ENCODE peak calls at places on chromosome 17, in ten cellular contexts. Y is CD8-positive, alpha-beta memory T cell; T is mammary epithelial cell; H is body of pancreas; W is thyroid gland; N is naive thymus-derived CD4-positive, alpha-beta T cell; E is fibroblast of lung; S is mucosa of descending colon; G is CD4-positive, CD25-positive, alpha-beta regulatory T cell; U is Peyer's patch. M is an unnamed sample. For H3K4me1, the result is how much of the 10 kb centered on the place peaks cover.

GRCh38 chr17:32910769-32911168 is 17.2 kb upstream of the TMEM98 start:
- DNase-seq in Y (no peak), T (no peak), H (no peak), W (no peak), N (no peak), E (no peak), S (peak), G (no peak), U (no peak), M (no peak)

GRCh38 chr17:5893741-5894140 is 176.4 kb upstream of the WSCD1 start:
- DNase-seq in Y (no peak), T (no peak), H (no peak), W (no peak), N (no peak), E (no peak), S (no peak), G (no peak), U (no peak), M (no peak)

GRCh38 chr17:64385187-64386083 is 5.2 kb downstream of the PECAM1 start:
- DNase-seq in Y (peak), T (peak), H (no peak), W (peak), N (no peak), E (peak), S (no peak), G (no peak), U (no peak), M (peak)

GRCh38 chr17:64054304-64054703 is 33.9 kb upstream of the ICAM2 start:
- DNase-seq in Y (no peak), T (no peak), H (no peak), W (no peak), N (no peak), E (no peak), S (no peak), G (no peak), U (no peak), M (no peak)

GRCh38 chr17:46822388-46822921 is 4.0 kb upstream of the WNT3 start:
- DNase-seq in Y (no peak), T (no peak), H (peak), W (no peak), N (no peak), E (no peak), S (peak), G (no peak), U (no peak), M (no peak)

GRCh38 chr17:71846561-71846960 is 274.3 kb upstream of the SOX9 start:
- DNase-seq in Y (no peak), T (no peak), H (no peak), W (no peak), N (no peak), E (no peak), S (no peak), G (no peak), U (no peak), M (no peak)

GRCh38 chr17:47808036-47808829 is 13.4 kb downstream of the OSBPL7 start:
- DNase-seq in Y (no peak), T (no peak), H (no peak), W (no peak), N (no peak), E (no peak), S (no peak), G (no peak), U (no peak), M (no peak)

GRCh38 chr17:57697197-57697596 is 47.9 kb downstream of the CCDC182 start:
- DNase-seq in Y (no peak), T (no peak), H (no peak), W (no peak), N (no peak), E (no peak), S (no peak), G (no peak), U (no peak), M (no peak)

GRCh38 chr17:9284884-9285283 is 263.6 kb downstream of the NTN1 start:
- DNase-seq in Y (no peak), T (no peak), H (no peak), W (no peak), N (no peak), E (no peak), S (no peak), G (no peak), U (no peak), M (no peak)

GRCh38 chr17:66200685-66201092 is 8.8 kb upstream of the CEP112 start:
- DNase-seq in Y (no peak), T (peak), H (peak), W (peak), N (no peak), E (peak), S (peak), G (peak), U (peak), M (peak)

GRCh38 chr17:78358538-78359215 is 1.2 kb downstream of the SOCS3 start:
- DNase-seq in Y (no peak), T (peak), H (no peak), W (peak), N (peak), E (peak), S (peak), G (no peak), U (peak), M (no peak)

GRCh38 chr17:8799001-8799850 is at the start of gene MFSD6L:
- DNase-seq in Y (no peak), T (peak), H (peak), W (peak), N (no peak), E (no peak), S (peak), G (no peak), U (no peak), M (no peak)

GRCh38 chr17:46943511-46944393 is 20.8 kb downstream of the GOSR2 start:
- DNase-seq in Y (no peak), T (no peak), H (peak), W (peak), N (no peak), E (peak), S (no peak), G (no peak), U (no peak), M (peak)

GRCh38 chr17:17363638-17364337 is 60.6 kb downstream of the NT5M start:
- DNase-seq in Y (peak), T (no peak), H (no peak), W (no peak), N (no peak), E (no peak), S (peak), G (peak), U (no peak), M (no peak)

GRCh38 chr17:50946891-50947843 is 81.0 kb upstream of the TOB1 start:
- DNase-seq in Y (no peak), T (no peak), H (peak), W (no peak), N (no peak), E (no peak), S (no peak), G (no peak), U (no peak), M (no peak)

GRCh38 chr17:9899280-9900018 is 5.6 kb downstream of the RCVRN start:
- DNase-seq in Y (no peak), T (no peak), H (peak), W (peak), N (no peak), E (no peak), S (no peak), G (no peak), U (no peak), M (no peak)

GRCh38 chr17:48333034-48333491 is 97.0 kb downstream of the SKAP1 start:
- DNase-seq in Y (no peak), T (peak), H (no peak), W (no peak), N (no peak), E (peak), S (no peak), G (no peak), U (no peak), M (peak)

GRCh38 chr17:652310-652709 is 62.3 kb downstream of the VPS53 start:
- DNase-seq in Y (no peak), T (no peak), H (peak), W (peak), N (no peak), E (no peak), S (peak), G (no peak), U (no peak), M (no peak)

GRCh38 chr17:77606865-77607210 is 351.7 kb upstream of the TNRC6C start:
- DNase-seq in Y (no peak), T (no peak), H (no peak), W (no peak), N (no peak), E (no peak), S (peak), G (no peak), U (no peak), M (no peak)

GRCh38 chr17:50481648-50482047 is 3.0 kb downstream of the RSAD1 start:
- DNase-seq in Y (no peak), T (no peak), H (no peak), W (no peak), N (no peak), E (no peak), S (no peak), G (no peak), U (no peak), M (no peak)

GRCh38 chr17:50177983-50178834 is 12.4 kb downstream of the SGCA start:
- DNase-seq in Y (peak), T (peak), H (peak), W (peak), N (peak), E (peak), S (peak), G (peak), U (peak), M (peak)

GRCh38 chr17:40028595-40028994 is 13.4 kb downstream of the CSF3 start:
- DNase-seq in Y (no peak), T (no peak), H (no peak), W (no peak), N (no peak), E (no peak), S (no peak), G (no peak), U (no peak), M (no peak)

GRCh38 chr17:40025991-40026815 is 11.0 kb downstream of the CSF3 start:
- DNase-seq in Y (no peak), T (peak), H (no peak), W (peak), N (no peak), E (no peak), S (no peak), G (peak), U (no peak), M (peak)

GRCh38 chr17:40025559-40025958 is 10.3 kb downstream of the CSF3 start:
- DNase-seq in Y (no peak), T (no peak), H (no peak), W (peak), N (no peak), E (no peak), S (no peak), G (no peak), U (no peak), M (no peak)

GRCh38 chr17:40027614-40028012 is 12.4 kb downstream of the CSF3 start:
- DNase-seq in Y (no peak), T (no peak), H (no peak), W (no peak), N (no peak), E (no peak), S (no peak), G (no peak), U (no peak), M (no peak)

GRCh38 chr17:40026816-40027613 is 11.8 kb downstream of the CSF3 start:
- DNase-seq in Y (peak), T (peak), H (peak), W (peak), N (peak), E (peak), S (peak), G (peak), U (peak), M (peak)
- H3K4me1 ChIP-seq in Y (under half), T (half or more), H (under half), W (half or more), N (under half), E (under half), S (under half), G (under half), U (under half), M (half or more)

DNA sequence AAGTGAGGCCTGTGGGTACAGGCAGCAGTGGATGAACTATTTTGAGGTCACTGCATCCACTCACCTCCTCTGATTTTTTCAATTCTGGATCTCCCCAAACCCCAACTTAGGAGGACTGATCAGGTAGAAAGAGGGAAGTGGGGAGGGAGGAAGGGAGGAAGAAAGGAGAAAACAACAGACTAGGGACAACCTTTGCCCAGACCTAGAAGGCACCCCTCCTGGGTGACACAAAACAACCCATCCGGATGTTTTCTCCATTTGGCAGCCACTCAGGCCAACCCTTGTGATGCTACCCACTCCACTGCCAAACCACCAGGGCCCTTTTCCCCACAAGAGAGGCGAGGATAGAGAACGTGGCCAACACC is 2.7 kb downstream of the ORMDL3 start:
- DNase-seq in Y (no peak), T (no peak), H (no peak), W (no peak), N (no peak), E (no peak), S (no peak), G (no peak), U (no peak), M (no peak)
- H3K4me3 ChIP-seq in Y (peak), T (no peak), H (no peak), W (no peak), N (peak), E (no peak), S (no peak), G (peak), U (no peak), M (no peak)

DNA sequence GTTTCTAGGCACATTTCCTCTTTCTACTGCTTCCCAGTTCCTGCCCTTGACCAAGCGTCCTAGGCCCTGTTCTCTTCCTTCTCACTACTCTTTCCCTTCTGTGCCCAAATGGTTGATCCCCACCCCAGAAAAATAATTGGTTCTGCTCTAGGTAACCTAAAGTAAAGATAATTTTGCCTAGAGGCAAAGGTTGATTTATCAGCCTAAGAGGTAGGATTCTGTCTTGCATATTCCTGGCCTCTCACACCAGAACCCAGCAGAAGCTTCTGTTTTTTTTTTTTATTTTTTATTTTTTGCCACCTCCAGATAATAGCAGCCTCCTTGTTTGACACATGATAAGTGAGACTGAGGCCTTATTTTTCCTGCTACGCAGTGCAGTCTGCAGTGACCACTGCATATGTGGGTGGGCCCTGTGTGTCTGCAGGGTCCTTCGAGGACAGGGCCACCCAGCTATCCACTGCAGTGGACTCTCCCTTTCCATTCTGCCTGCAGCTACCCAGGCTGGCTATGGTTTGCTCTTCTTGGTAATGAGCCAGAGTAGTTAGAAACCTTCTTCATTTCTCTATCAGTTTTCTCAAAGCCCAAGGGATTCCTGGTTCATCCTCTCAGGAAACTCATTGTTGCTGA is 711 bp downstream of the PIPOX start:
- DNase-seq in Y (no peak), T (no peak), H (no peak), W (no peak), N (no peak), E (no peak), S (no peak), G (no peak), U (no peak), M (no peak)
- H3K4me1 ChIP-seq in Y (under half), T (under half), H (under half), W (under half), N (under half), E (under half), S (under half), G (under half), U (under half), M (under half)

GRCh38 chr17:81156866-81157805 is 8.2 kb upstream of the PVALEF start:
- DNase-seq in Y (no peak), T (no peak), H (no peak), W (no peak), N (no peak), E (no peak), S (no peak), G (no peak), U (no peak), M (no peak)

GRCh38 chr17:81160306-81160705 is 5.0 kb upstream of the PVALEF start:
- DNase-seq in Y (no peak), T (no peak), H (peak), W (no peak), N (no peak), E (no peak), S (no peak), G (no peak), U (no peak), M (no peak)

GRCh38 chr17:81157848-81158687 is 7.2 kb upstream of the PVALEF start:
- DNase-seq in Y (no peak), T (no peak), H (no peak), W (no peak), N (no peak), E (no peak), S (no peak), G (no peak), U (no peak), M (no peak)

GRCh38 chr17:81159611-81160265 is 5.6 kb upstream of the PVALEF start:
- DNase-seq in Y (no peak), T (no peak), H (no peak), W (no peak), N (no peak), E (no peak), S (no peak), G (no peak), U (no peak), M (no peak)

GRCh38 chr17:81158688-81159590 is 6.4 kb upstream of the PVALEF start:
- DNase-seq in Y (no peak), T (no peak), H (no peak), W (no peak), N (no peak), E (no peak), S (no peak), G (no peak), U (no peak), M (no peak)
- H3K4me3 ChIP-seq in Y (no peak), T (no peak), H (no peak), W (no peak), N (no peak), E (no peak), S (no peak), G (no peak), U (no peak), M (no peak)

GRCh38 chr17:40314557-40314953 is 5.6 kb downstream of the RARA start:
- DNase-seq in Y (peak), T (peak), H (peak), W (peak), N (peak), E (peak), S (peak), G (peak), U (peak), M (peak)
- H3K4me1 ChIP-seq in Y (half or more), T (half or more), H (half or more), W (half or more), N (half or more), E (under half), S (under half), G (half or more), U (under half), M (half or more)

GRCh38 chr17:44308865-44309264 is 464 bp downstream of the RUNDC3A start:
- DNase-seq in Y (no peak), T (no peak), H (no peak), W (peak), N (no peak), E (no peak), S (no peak), G (no peak), U (no peak), M (no peak)
- H3K4me3 ChIP-seq in Y (no peak), T (no peak), H (no peak), W (peak), N (no peak), E (peak), S (no peak), G (no peak), U (peak), M (no peak)

GRCh38 chr17:75396781-75397180 is 8.7 kb downstream of the GRB2 start:
- DNase-seq in Y (no peak), T (no peak), H (no peak), W (no peak), N (no peak), E (no peak), S (no peak), G (no peak), U (no peak), M (no peak)

GRCh38 chr17:75398279-75398678 is 7.2 kb downstream of the GRB2 start:
- DNase-seq in Y (no peak), T (no peak), H (no peak), W (no peak), N (no peak), E (no peak), S (no peak), G (no peak), U (no peak), M (no peak)

GRCh38 chr17:75402038-75402437 is 3.4 kb downstream of the GRB2 start:
- DNase-seq in Y (no peak), T (no peak), H (no peak), W (no peak), N (no peak), E (no peak), S (no peak), G (no peak), U (no peak), M (no peak)

GRCh38 chr17:75397217-75397616 is 8.3 kb downstream of the GRB2 start:
- DNase-seq in Y (no peak), T (no peak), H (no peak), W (no peak), N (no peak), E (no peak), S (no peak), G (no peak), U (no peak), M (no peak)

DNA sequence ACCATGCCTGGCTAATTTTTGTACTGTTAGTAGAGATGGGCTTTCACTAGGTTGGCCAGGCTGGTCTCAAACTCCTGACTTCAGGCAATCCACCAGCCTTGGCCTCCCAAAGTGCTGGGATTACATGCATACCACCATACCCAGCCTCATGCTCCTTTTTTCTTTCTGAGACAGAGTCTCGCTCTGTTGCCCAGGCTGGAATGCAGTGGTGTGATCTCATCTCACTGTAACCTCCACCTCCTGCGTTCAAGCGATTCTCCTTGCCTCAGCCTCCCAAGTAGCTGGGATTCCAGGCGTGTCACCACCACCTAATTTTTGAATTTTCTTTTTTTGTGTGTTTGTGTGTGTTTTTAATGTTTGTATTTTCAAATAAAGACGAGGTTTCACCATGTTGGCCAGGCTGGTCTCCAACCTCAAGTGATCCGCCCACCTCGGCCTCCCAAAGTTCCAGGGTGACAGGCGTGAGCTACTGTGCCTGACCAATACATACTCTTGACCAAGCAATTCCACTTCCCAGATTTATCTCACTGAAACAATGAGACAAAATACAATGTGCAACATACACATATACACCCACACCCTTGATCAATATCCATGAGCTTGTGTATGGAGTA is 5.0 kb downstream of the GRB2 start:
- DNase-seq in Y (no peak), T (no peak), H (no peak), W (no peak), N (no peak), E (no peak), S (no peak), G (no peak), U (no peak), M (no peak)
- H3K4me1 ChIP-seq in Y (half or more), T (under half), H (under half), W (under half), N (under half), E (under half), S (under half), G (half or more), U (under half), M (under half)